ENCODE peak calls at places on chromosomes 16 and 17, in five cellular contexts. E is sigmoid colon; L is astrocyte of the hippocampus; P is AG08396; J is stimulated activated CD8-positive, alpha-beta memory T cell treated with anti-CD3 and anti-CD28 coated beads, Interleukin-7, amount 100 ng/mL, for 1 hour. K is an unnamed sample.

GRCh38 chr17:64384253-64385186 is 6.1 kb downstream of the PECAM1 start:
- DNase-seq in E (no peak), L (peak; percentile 86), P (no peak), J (no peak), K (no peak)

GRCh38 chr16:57563761-57564160 is 21.3 kb downstream of the ADGRG5 start:
- DNase-seq in E (no peak), L (no peak), P (no peak), J (no peak), K (no peak)

GRCh38 chr16:87658564-87659225 is 56.4 kb downstream of the JPH3 start:
- DNase-seq in E (no peak), L (no peak), P (no peak), J (no peak), K (no peak)

GRCh38 chr16:15592324-15592723 is 50.6 kb downstream of the MARF1 start:
- DNase-seq in E (no peak), L (no peak), P (no peak), J (no peak), K (peak; percentile 37)

GRCh38 chr17:9986754-9987382 is 81.8 kb upstream of the RCVRN start:
- DNase-seq in E (no peak), L (no peak), P (no peak), J (no peak), K (no peak)

GRCh38 chr17:48611681-48612455 is 1.1 kb upstream of the HOXB7 start:
- DNase-seq in E (no peak), L (no peak), P (no peak), J (no peak), K (no peak)

GRCh38 chr16:50778284-50779163 is 36.6 kb downstream of the CYLD start:
- DNase-seq in E (no peak), L (no peak), P (no peak), J (no peak), K (no peak)

GRCh38 chr17:21129023-21129681 is 2.4 kb downstream of the DHRS7B start:
- DNase-seq in E (no peak), L (peak; percentile 65), P (peak; percentile 55), J (no peak), K (no peak)

K was measured in T-helper 1 cell.